ENCODE peak calls at places on chromosomes 1 and 21, in eight cellular contexts. One of them, this sample, is unnamed.

GRCh38 chr1:69126761-69127160 is 441.0 kb upstream of the LRRC7 start:
- DNase-seq in mesenchymal stem cell: no peak
- DNase-seq in lung: no peak
- DNase-seq in upper lobe of right lung: no peak
- DNase-seq in colonic mucosa: no peak
- DNase-seq in A549: no peak
- DNase-seq in heart right ventricle: no peak
- DNase-seq in CD8-positive, alpha-beta T cell: no peak
- DNase-seq in this sample: no peak

GRCh38 chr1:25854554-25854953 is 4.7 kb downstream of the AUNIP start:
- DNase-seq in mesenchymal stem cell: no peak
- DNase-seq in lung: no peak
- DNase-seq in upper lobe of right lung: no peak
- DNase-seq in colonic mucosa: no peak
- DNase-seq in A549: no peak
- DNase-seq in heart right ventricle: no peak
- DNase-seq in CD8-positive, alpha-beta T cell: no peak
- DNase-seq in this sample: no peak

GRCh38 chr1:77424236-77424635 is 142.4 kb downstream of the AK5 start:
- DNase-seq in mesenchymal stem cell: peak
- DNase-seq in lung: no peak
- DNase-seq in upper lobe of right lung: no peak
- DNase-seq in colonic mucosa: no peak
- DNase-seq in A549: no peak
- DNase-seq in heart right ventricle: no peak
- DNase-seq in CD8-positive, alpha-beta T cell: no peak
- DNase-seq in this sample: no peak

GRCh38 chr1:180462099-180462498 is 40.3 kb downstream of the ACBD6 start:
- DNase-seq in mesenchymal stem cell: no peak
- DNase-seq in lung: no peak
- DNase-seq in upper lobe of right lung: no peak
- DNase-seq in colonic mucosa: no peak
- DNase-seq in A549: no peak
- DNase-seq in heart right ventricle: no peak
- DNase-seq in CD8-positive, alpha-beta T cell: no peak
- DNase-seq in this sample: no peak

GRCh38 chr21:32475162-32475812 is 62.8 kb downstream of the EVA1C start:
- DNase-seq in mesenchymal stem cell: no peak
- DNase-seq in lung: no peak
- DNase-seq in upper lobe of right lung: no peak
- DNase-seq in colonic mucosa: no peak
- DNase-seq in A549: no peak
- DNase-seq in heart right ventricle: no peak
- DNase-seq in CD8-positive, alpha-beta T cell: no peak
- DNase-seq in this sample: no peak

GRCh38 chr1:177310326-177310725 is 139.6 kb downstream of the BRINP2 start:
- DNase-seq in mesenchymal stem cell: no peak
- DNase-seq in lung: no peak
- DNase-seq in upper lobe of right lung: no peak
- DNase-seq in colonic mucosa: no peak
- DNase-seq in A549: no peak
- DNase-seq in heart right ventricle: no peak
- DNase-seq in CD8-positive, alpha-beta T cell: no peak
- DNase-seq in this sample: no peak

GRCh38 chr1:111742938-111743549 is 3.8 kb upstream of the INKA2 start:
- DNase-seq in mesenchymal stem cell: peak
- DNase-seq in lung: no peak
- DNase-seq in upper lobe of right lung: no peak
- DNase-seq in colonic mucosa: no peak
- DNase-seq in A549: no peak
- DNase-seq in heart right ventricle: no peak
- DNase-seq in CD8-positive, alpha-beta T cell: no peak
- DNase-seq in this sample: no peak

GRCh38 chr21:40143822-40144525 is 276.7 kb downstream of the PCP4 start:
- DNase-seq in mesenchymal stem cell: peak
- DNase-seq in lung: no peak
- DNase-seq in upper lobe of right lung: no peak
- DNase-seq in colonic mucosa: peak
- DNase-seq in A549: no peak
- DNase-seq in heart right ventricle: peak
- DNase-seq in CD8-positive, alpha-beta T cell: no peak
- DNase-seq in this sample: peak

GRCh38 chr1:190179817-190180216 is 297.8 kb downstream of the BRINP3 start:
- DNase-seq in mesenchymal stem cell: peak
- DNase-seq in lung: no peak
- DNase-seq in upper lobe of right lung: no peak
- DNase-seq in colonic mucosa: no peak
- DNase-seq in A549: peak
- DNase-seq in heart right ventricle: no peak
- DNase-seq in CD8-positive, alpha-beta T cell: no peak
- DNase-seq in this sample: no peak

GRCh38 chr1:115133440-115133839 is 44.1 kb upstream of the TSPAN2 start:
- DNase-seq in mesenchymal stem cell: peak
- DNase-seq in lung: no peak
- DNase-seq in upper lobe of right lung: no peak
- DNase-seq in colonic mucosa: no peak
- DNase-seq in A549: no peak
- DNase-seq in heart right ventricle: no peak
- DNase-seq in CD8-positive, alpha-beta T cell: no peak
- DNase-seq in this sample: no peak

GRCh38 chr1:156841289-156841855 is 17.5 kb downstream of the INSRR start:
- DNase-seq in mesenchymal stem cell: no peak
- DNase-seq in lung: no peak
- DNase-seq in upper lobe of right lung: no peak
- DNase-seq in colonic mucosa: no peak
- DNase-seq in A549: no peak
- DNase-seq in heart right ventricle: no peak
- DNase-seq in CD8-positive, alpha-beta T cell: no peak
- DNase-seq in this sample: no peak

GRCh38 chr1:156838972-156839371 is 19.9 kb downstream of the INSRR start:
- DNase-seq in mesenchymal stem cell: peak
- DNase-seq in lung: no peak
- DNase-seq in upper lobe of right lung: no peak
- DNase-seq in colonic mucosa: no peak
- DNase-seq in A549: peak
- DNase-seq in heart right ventricle: no peak
- DNase-seq in CD8-positive, alpha-beta T cell: no peak
- DNase-seq in this sample: no peak

GRCh38 chr1:156840880-156841279 is 18.0 kb downstream of the INSRR start:
- DNase-seq in mesenchymal stem cell: no peak
- DNase-seq in lung: no peak
- DNase-seq in upper lobe of right lung: no peak
- DNase-seq in colonic mucosa: no peak
- DNase-seq in A549: no peak
- DNase-seq in heart right ventricle: no peak
- DNase-seq in CD8-positive, alpha-beta T cell: no peak
- DNase-seq in this sample: no peak

GRCh38 chr1:156840186-156840585 is 18.7 kb downstream of the INSRR start:
- DNase-seq in mesenchymal stem cell: no peak
- DNase-seq in lung: no peak
- DNase-seq in upper lobe of right lung: no peak
- DNase-seq in colonic mucosa: no peak
- DNase-seq in A549: no peak
- DNase-seq in heart right ventricle: no peak
- DNase-seq in CD8-positive, alpha-beta T cell: no peak
- DNase-seq in this sample: no peak

GRCh38 chr1:156839426-156840109 is 19.3 kb downstream of the INSRR start:
- DNase-seq in mesenchymal stem cell: no peak
- DNase-seq in lung: no peak
- DNase-seq in upper lobe of right lung: no peak
- DNase-seq in colonic mucosa: no peak
- DNase-seq in A549: no peak
- DNase-seq in heart right ventricle: no peak
- DNase-seq in CD8-positive, alpha-beta T cell: no peak
- DNase-seq in this sample: no peak
- H3K27ac ChIP-seq in mesenchymal stem cell: no peak
- H3K27ac ChIP-seq in lung: no peak
- H3K27ac ChIP-seq in upper lobe of right lung: no peak
- H3K27ac ChIP-seq in colonic mucosa: no peak
- H3K27ac ChIP-seq in A549: no peak
- H3K27ac ChIP-seq in heart right ventricle: no peak
- H3K27ac ChIP-seq in CD8-positive, alpha-beta T cell: no peak
- H3K27ac ChIP-seq in this sample: no peak

GRCh38 chr1:230083746-230084407 is 16.8 kb downstream of the GALNT2 start:
- DNase-seq in mesenchymal stem cell: no peak
- DNase-seq in lung: no peak
- DNase-seq in upper lobe of right lung: no peak
- DNase-seq in colonic mucosa: no peak
- DNase-seq in A549: no peak
- DNase-seq in heart right ventricle: no peak
- DNase-seq in CD8-positive, alpha-beta T cell: no peak
- DNase-seq in this sample: no peak

GRCh38 chr1:230081751-230082150 is 14.7 kb downstream of the GALNT2 start:
- DNase-seq in mesenchymal stem cell: no peak
- DNase-seq in lung: no peak
- DNase-seq in upper lobe of right lung: no peak
- DNase-seq in colonic mucosa: no peak
- DNase-seq in A549: no peak
- DNase-seq in heart right ventricle: no peak
- DNase-seq in CD8-positive, alpha-beta T cell: no peak
- DNase-seq in this sample: no peak

GRCh38 chr1:230084408-230085177 is 17.6 kb downstream of the GALNT2 start:
- DNase-seq in mesenchymal stem cell: peak
- DNase-seq in lung: peak
- DNase-seq in upper lobe of right lung: no peak
- DNase-seq in colonic mucosa: no peak
- DNase-seq in A549: peak
- DNase-seq in heart right ventricle: peak
- DNase-seq in CD8-positive, alpha-beta T cell: no peak
- DNase-seq in this sample: peak

GRCh38 chr1:230085178-230085515 is 18.1 kb downstream of the GALNT2 start:
- DNase-seq in mesenchymal stem cell: no peak
- DNase-seq in lung: peak
- DNase-seq in upper lobe of right lung: no peak
- DNase-seq in colonic mucosa: no peak
- DNase-seq in A549: no peak
- DNase-seq in heart right ventricle: no peak
- DNase-seq in CD8-positive, alpha-beta T cell: no peak
- DNase-seq in this sample: no peak

GRCh38 chr1:230083053-230083452 is 16.0 kb downstream of the GALNT2 start:
- DNase-seq in mesenchymal stem cell: no peak
- DNase-seq in lung: no peak
- DNase-seq in upper lobe of right lung: no peak
- DNase-seq in colonic mucosa: no peak
- DNase-seq in A549: no peak
- DNase-seq in heart right ventricle: no peak
- DNase-seq in CD8-positive, alpha-beta T cell: no peak
- DNase-seq in this sample: no peak
- H3K27ac ChIP-seq in mesenchymal stem cell: peak
- H3K27ac ChIP-seq in lung: no peak
- H3K27ac ChIP-seq in upper lobe of right lung: no peak
- H3K27ac ChIP-seq in colonic mucosa: no peak
- H3K27ac ChIP-seq in A549: peak
- H3K27ac ChIP-seq in heart right ventricle: no peak
- H3K27ac ChIP-seq in CD8-positive, alpha-beta T cell: no peak
- H3K27ac ChIP-seq in this sample: no peak

GRCh38 chr1:233629305-233629935 is 15.5 kb downstream of the KCNK1 start:
- DNase-seq in mesenchymal stem cell: no peak
- DNase-seq in lung: no peak
- DNase-seq in upper lobe of right lung: no peak
- DNase-seq in colonic mucosa: no peak
- DNase-seq in A549: no peak
- DNase-seq in heart right ventricle: no peak
- DNase-seq in CD8-positive, alpha-beta T cell: no peak
- DNase-seq in this sample: peak

GRCh38 chr1:233625087-233625486 is 11.2 kb downstream of the KCNK1 start:
- DNase-seq in mesenchymal stem cell: no peak
- DNase-seq in lung: no peak
- DNase-seq in upper lobe of right lung: no peak
- DNase-seq in colonic mucosa: peak
- DNase-seq in A549: no peak
- DNase-seq in heart right ventricle: no peak
- DNase-seq in CD8-positive, alpha-beta T cell: no peak
- DNase-seq in this sample: no peak

GRCh38 chr1:233625510-233625981 is 11.6 kb downstream of the KCNK1 start:
- DNase-seq in mesenchymal stem cell: no peak
- DNase-seq in lung: no peak
- DNase-seq in upper lobe of right lung: no peak
- DNase-seq in colonic mucosa: peak
- DNase-seq in A549: no peak
- DNase-seq in heart right ventricle: no peak
- DNase-seq in CD8-positive, alpha-beta T cell: no peak
- DNase-seq in this sample: no peak

GRCh38 chr1:233627376-233627775 is 13.5 kb downstream of the KCNK1 start:
- DNase-seq in mesenchymal stem cell: no peak
- DNase-seq in lung: no peak
- DNase-seq in upper lobe of right lung: no peak
- DNase-seq in colonic mucosa: no peak
- DNase-seq in A549: no peak
- DNase-seq in heart right ventricle: no peak
- DNase-seq in CD8-positive, alpha-beta T cell: no peak
- DNase-seq in this sample: peak

GRCh38 chr1:233627823-233628222 is 13.9 kb downstream of the KCNK1 start:
- DNase-seq in mesenchymal stem cell: no peak
- DNase-seq in lung: no peak
- DNase-seq in upper lobe of right lung: no peak
- DNase-seq in colonic mucosa: no peak
- DNase-seq in A549: no peak
- DNase-seq in heart right ventricle: no peak
- DNase-seq in CD8-positive, alpha-beta T cell: no peak
- DNase-seq in this sample: no peak
- H3K27ac ChIP-seq in mesenchymal stem cell: no peak
- H3K27ac ChIP-seq in lung: no peak
- H3K27ac ChIP-seq in upper lobe of right lung: no peak
- H3K27ac ChIP-seq in colonic mucosa: no peak
- H3K27ac ChIP-seq in A549: no peak
- H3K27ac ChIP-seq in heart right ventricle: no peak
- H3K27ac ChIP-seq in CD8-positive, alpha-beta T cell: no peak
- H3K27ac ChIP-seq in this sample: peak

GRCh38 chr1:197081117-197081753 is 14.2 kb upstream of the F13B start:
- DNase-seq in mesenchymal stem cell: no peak
- DNase-seq in lung: no peak
- DNase-seq in upper lobe of right lung: no peak
- DNase-seq in colonic mucosa: no peak
- DNase-seq in A549: no peak
- DNase-seq in heart right ventricle: no peak
- DNase-seq in CD8-positive, alpha-beta T cell: no peak
- DNase-seq in this sample: no peak

GRCh38 chr1:197073978-197074377 is 6.9 kb upstream of the F13B start:
- DNase-seq in mesenchymal stem cell: no peak
- DNase-seq in lung: no peak
- DNase-seq in upper lobe of right lung: no peak
- DNase-seq in colonic mucosa: no peak
- DNase-seq in A549: no peak
- DNase-seq in heart right ventricle: no peak
- DNase-seq in CD8-positive, alpha-beta T cell: no peak
- DNase-seq in this sample: no peak

GRCh38 chr1:197080323-197080722 is 13.3 kb upstream of the F13B start:
- DNase-seq in mesenchymal stem cell: no peak
- DNase-seq in lung: no peak
- DNase-seq in upper lobe of right lung: no peak
- DNase-seq in colonic mucosa: no peak
- DNase-seq in A549: no peak
- DNase-seq in heart right ventricle: no peak
- DNase-seq in CD8-positive, alpha-beta T cell: no peak
- DNase-seq in this sample: no peak

DNA sequence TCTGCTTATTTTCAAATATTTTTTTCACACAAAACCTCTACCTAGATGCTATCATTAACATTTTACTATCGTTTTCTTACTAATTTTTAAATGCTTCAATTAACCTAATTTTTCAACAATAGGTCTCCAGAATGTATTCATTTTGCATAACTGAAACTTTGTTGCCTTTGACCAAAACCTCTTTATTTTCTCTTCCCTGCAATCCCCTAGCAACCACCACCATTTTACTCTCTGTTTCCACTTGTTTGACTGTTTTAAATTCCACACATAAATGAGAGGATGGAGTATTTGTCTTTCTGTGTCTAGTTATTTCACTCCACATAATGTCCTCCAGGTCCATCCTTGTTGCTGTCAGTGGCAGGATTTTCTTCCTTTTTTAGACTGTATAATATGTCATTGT is 9.5 kb upstream of the F13B start:
- DNase-seq in mesenchymal stem cell: no peak
- DNase-seq in lung: no peak
- DNase-seq in upper lobe of right lung: no peak
- DNase-seq in colonic mucosa: no peak
- DNase-seq in A549: no peak
- DNase-seq in heart right ventricle: no peak
- DNase-seq in CD8-positive, alpha-beta T cell: no peak
- DNase-seq in this sample: no peak
- H3K27ac ChIP-seq in mesenchymal stem cell: no peak
- H3K27ac ChIP-seq in lung: no peak
- H3K27ac ChIP-seq in upper lobe of right lung: no peak
- H3K27ac ChIP-seq in colonic mucosa: no peak
- H3K27ac ChIP-seq in A549: no peak
- H3K27ac ChIP-seq in heart right ventricle: no peak
- H3K27ac ChIP-seq in CD8-positive, alpha-beta T cell: no peak
- H3K27ac ChIP-seq in this sample: no peak